ENCODE peak calls at places on chromosome 14, in four cellular contexts. S, C, W and A are unnamed samples. For H3K27me3, the result is how much of the 10 kb centered on the place peaks cover.

GRCh38 chr14:23114120-23114458 is 5.0 kb downstream of the CEBPE start:
- DNase-seq in S (no peak), C (no peak), W (no peak), A (no peak)

GRCh38 chr14:25833341-25834121 is 764.3 kb downstream of the NOVA1 start:
- DNase-seq in S (peak), C (no peak), W (no peak), A (peak)

GRCh38 chr14:59698793-59699192 is 122.2 kb upstream of the CCDC175 start:
- DNase-seq in S (no peak), C (no peak), W (no peak), A (peak)

GRCh38 chr14:55102141-55102547 is 26.9 kb upstream of the LGALS3 start:
- DNase-seq in S (peak), C (peak), W (peak), A (peak)

GRCh38 chr14:95833429-95833828 is 43.2 kb upstream of the TUNAR start:
- DNase-seq in S (no peak), C (no peak), W (no peak), A (no peak)

GRCh38 chr14:50860478-50861086 is 11.3 kb upstream of the ABHD12B start:
- DNase-seq in S (peak), C (peak), W (peak), A (peak)

GRCh38 chr14:54329082-54329695 is 67.6 kb upstream of the CDKN3 start:
- DNase-seq in S (peak), C (no peak), W (no peak), A (peak)

GRCh38 chr14:60250318-60251035 is 1.5 kb downstream of the PPM1A start:
- DNase-seq in S (no peak), C (no peak), W (no peak), A (peak)

GRCh38 chr14:68211421-68211820 is 391.8 kb downstream of the RAD51B start:
- DNase-seq in S (no peak), C (no peak), W (no peak), A (no peak)

GRCh38 chr14:99753225-99754140 is 39.7 kb upstream of the EML1 start:
- DNase-seq in S (peak), C (no peak), W (no peak), A (no peak)

GRCh38 chr14:103022669-103023044 is 34.7 kb downstream of the CDC42BPB start:
- DNase-seq in S (no peak), C (no peak), W (no peak), A (no peak)

GRCh38 chr14:53151523-53151866 is 1.6 kb downstream of the DDHD1 start:
- DNase-seq in S (no peak), C (no peak), W (no peak), A (no peak)

GRCh38 chr14:71515520-71515919 is 416.7 kb upstream of the RGS6 start:
- DNase-seq in S (no peak), C (no peak), W (no peak), A (no peak)

GRCh38 chr14:94952097-94952496 is 182.2 kb upstream of the GSC start:
- DNase-seq in S (no peak), C (no peak), W (no peak), A (no peak)

GRCh38 chr14:67559639-67560038 is 26.5 kb downstream of the PLEKHH1 start:
- DNase-seq in S (no peak), C (peak), W (no peak), A (no peak)

GRCh38 chr14:102255401-102256190 is 49.4 kb downstream of the MOK start:
- DNase-seq in S (no peak), C (peak), W (no peak), A (peak)

GRCh38 chr14:41285193-41285748 is 321.4 kb upstream of the LRFN5 start:
- DNase-seq in S (no peak), C (no peak), W (no peak), A (peak)

GRCh38 chr14:104580961-104581360 is 1.4 kb downstream of the C14orf180 start:
- DNase-seq in S (no peak), C (no peak), W (peak), A (peak)

GRCh38 chr14:96741151-96741977 is 55.8 kb upstream of the VRK1 start:
- DNase-seq in S (peak), C (no peak), W (peak), A (peak)

GRCh38 chr14:29925106-29925722 is 2.4 kb downstream of the PRKD1 start:
- DNase-seq in S (no peak), C (no peak), W (no peak), A (peak)

GRCh38 chr14:29926701-29927595 is 699 bp downstream of the PRKD1 start:
- DNase-seq in S (peak), C (peak), W (peak), A (no peak)

GRCh38 chr14:29927596-29928341 is at the start of gene PRKD1:
- DNase-seq in S (peak), C (peak), W (peak), A (no peak)

GRCh38 chr14:29925736-29926135 is 1.9 kb downstream of the PRKD1 start:
- DNase-seq in S (no peak), C (no peak), W (no peak), A (no peak)

GRCh38 chr14:29926228-29926627 is 1.4 kb downstream of the PRKD1 start:
- DNase-seq in S (peak), C (no peak), W (no peak), A (no peak)
- H3K27me3 ChIP-seq in S (under half), C (under half), W (under half), A (under half)

GRCh38 chr14:61344437-61345143 is 23.2 kb downstream of the PRKCH start:
- DNase-seq in S (no peak), C (no peak), W (no peak), A (no peak)
- H3K4me3 ChIP-seq in S (no peak), C (no peak), W (no peak), A (no peak)

GRCh38 chr14:36028218-36028617 is 148.3 kb downstream of the PTCSC3 start:
- DNase-seq in S (no peak), C (no peak), W (no peak), A (no peak)
- TF ChIP-seq CTCF in S (no peak), C (no peak), W (no peak), A (no peak)

GRCh38 chr14:37598973-37599526 is 3.6 kb downstream of the TTC6 start:
- DNase-seq in S (no peak), C (no peak), W (no peak), A (no peak)
- H3K27me3 ChIP-seq in S (half or more), C (half or more), W (under half), A (under half)

DNA sequence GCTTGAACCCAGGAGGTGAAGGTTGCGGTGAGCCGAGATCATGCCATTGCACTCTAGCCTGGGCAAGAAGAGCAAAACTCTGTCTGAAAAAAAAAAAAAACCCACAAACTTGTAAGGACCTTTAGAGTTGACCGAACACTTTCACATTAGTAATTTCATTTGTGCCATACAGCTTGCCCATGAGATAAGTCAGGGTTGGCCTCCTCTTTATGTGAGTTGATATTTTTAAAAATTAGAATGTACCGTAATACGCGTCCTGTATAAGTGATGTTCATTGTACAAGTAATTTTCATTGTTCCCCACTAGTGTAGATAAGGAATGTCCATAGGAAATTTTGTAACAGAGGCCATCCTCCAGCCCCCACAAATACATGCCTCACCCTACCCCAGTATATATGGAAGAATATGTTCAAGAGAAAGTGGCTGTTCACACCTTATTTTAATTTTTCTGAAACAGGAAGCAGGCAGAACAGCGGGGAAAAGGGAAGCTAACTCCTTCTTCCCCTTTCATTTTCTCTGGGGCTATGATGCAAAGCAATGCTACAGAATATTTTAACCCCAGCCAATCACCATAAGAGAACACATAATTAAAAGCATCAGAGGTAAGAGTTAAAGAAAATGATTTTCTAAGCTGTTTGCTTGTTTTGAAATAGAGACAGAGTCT is 31.9 kb upstream of the HIF1A start:
- DNase-seq in S (no peak), C (no peak), W (no peak), A (no peak)
- H3K4me3 ChIP-seq in S (no peak), C (no peak), W (no peak), A (no peak)

DNA sequence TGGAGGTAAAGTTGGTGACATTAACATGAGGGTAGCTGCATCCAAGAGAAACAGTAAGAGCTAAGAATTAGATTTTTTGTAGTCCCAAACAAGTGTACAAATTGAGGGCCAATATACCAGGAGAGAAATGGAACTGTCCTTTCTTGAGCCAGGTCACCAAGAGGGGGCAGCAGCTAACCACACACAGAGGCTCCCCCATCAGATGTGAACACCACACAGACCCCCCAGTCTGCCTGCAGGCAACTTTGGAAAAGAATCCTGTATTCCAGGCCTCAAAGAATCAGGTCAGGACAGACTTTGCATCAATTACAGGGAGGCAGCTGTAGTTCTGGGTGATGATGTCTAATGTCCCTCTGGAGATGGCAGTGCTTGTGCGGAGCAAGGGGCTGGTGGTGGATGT is 77.9 kb downstream of the SPTB start:
- DNase-seq in S (peak), C (no peak), W (no peak), A (no peak)
- TF ChIP-seq CTCF in S (peak), C (no peak), W (no peak), A (peak)